ENCODE peak calls at places on chromosomes 6 and 20, in seven cellular contexts. H is suprapubic skin, G is ovary, E is GM12892, J is tibial nerve, W is body of pancreas, T is IMR-90. F is an unnamed sample.

GRCh38 chr6:167817729-167818128 is 9.0 kb upstream of the AFDN start:
- DNase-seq in J (no peak), H (no peak), W (no peak), T (no peak), E (no peak), G (no peak), F (no peak)

GRCh38 chr20:50380697-50381040 is 129.5 kb upstream of the PTPN1 start:
- DNase-seq in W (peak), E (no peak), G (peak), H (no peak), T (peak), J (no peak), F (no peak)

GRCh38 chr20:57222631-57222950 is 43.9 kb downstream of the BMP7 start:
- DNase-seq in T (no peak), E (no peak), W (no peak), G (no peak), J (no peak), H (no peak), F (no peak)

GRCh38 chr20:40502431-40502992 is 186.5 kb downstream of the MAFB start:
- DNase-seq in J (no peak), T (no peak), G (no peak), W (no peak), H (no peak), E (no peak), F (no peak)

GRCh38 chr20:58650181-58650775 is 805 bp upstream of the STX16 start:
- DNase-seq in H (peak), J (peak), E (peak), W (peak), G (peak), T (no peak), F (no peak)

GRCh38 chr6:126066068-126067048 is 80.0 kb downstream of the TRMT11 start:
- DNase-seq in T (no peak), H (no peak), W (no peak), E (no peak), G (no peak), J (no peak), F (no peak)

GRCh38 chr6:53896237-53896636 is 101.4 kb downstream of the LRRC1 start:
- DNase-seq in G (no peak), T (peak), W (no peak), J (no peak), E (no peak), H (no peak), F (no peak)

GRCh38 chr20:52577696-52578095 is 386.1 kb upstream of the ZFP64 start:
- DNase-seq in J (no peak), T (no peak), H (no peak), W (no peak), G (no peak), E (no peak), F (no peak)

GRCh38 chr6:24809728-24810127 is 11.0 kb upstream of the ARMH2 start:
- DNase-seq in T (no peak), J (no peak), G (no peak), E (no peak), H (no peak), W (no peak), F (no peak)

GRCh38 chr20:60200305-60200918 is 242.2 kb downstream of the CDH26 start:
- DNase-seq in W (no peak), G (no peak), J (no peak), H (no peak), E (no peak), T (no peak), F (no peak)

GRCh38 chr6:117761610-117762009 is 86.3 kb downstream of the NUS1 start:
- DNase-seq in W (no peak), H (no peak), J (no peak), E (no peak), G (no peak), T (no peak), F (no peak)

GRCh38 chr6:35228483-35228882 is 14.7 kb downstream of the SCUBE3 start:
- DNase-seq in E (no peak), J (no peak), H (no peak), G (no peak), T (no peak), W (no peak), F (no peak)

GRCh38 chr6:147507162-147508072 is 1.1 kb upstream of the SAMD5 start:
- DNase-seq in H (no peak), E (peak), J (no peak), W (no peak), G (no peak), T (no peak), F (no peak)

GRCh38 chr20:48544402-48545333 is 283.1 kb downstream of the PREX1 start:
- DNase-seq in G (no peak), H (no peak), T (no peak), E (no peak), J (no peak), W (no peak), F (no peak)

GRCh38 chr6:35218021-35218420 is 4.3 kb downstream of the SCUBE3 start:
- DNase-seq in E (no peak), H (no peak), T (peak), J (no peak), G (no peak), W (no peak), F (no peak)

GRCh38 chr6:42899871-42900270 is 16.0 kb upstream of the PTCRA start:
- DNase-seq in E (no peak), G (no peak), J (no peak), T (no peak), W (no peak), H (no peak), F (no peak)

GRCh38 chr20:11544029-11544678 is 373.5 kb upstream of the BTBD3 start:
- DNase-seq in G (peak), J (peak), T (peak), E (no peak), H (no peak), W (peak), F (no peak)

GRCh38 chr6:151544453-151544852 is 50.6 kb downstream of the CCDC170 start:
- DNase-seq in W (no peak), G (no peak), J (no peak), E (no peak), T (no peak), H (no peak), F (no peak)

GRCh38 chr6:319177-320131 is 27.2 kb downstream of the DUSP22 start:
- DNase-seq in W (no peak), H (no peak), G (no peak), E (no peak), J (no peak), T (no peak), F (no peak)

GRCh38 chr6:142902636-142903053 is 42.3 kb downstream of the HIVEP2 start:
- DNase-seq in E (no peak), W (peak), H (no peak), J (peak), G (peak), T (peak), F (no peak)

GRCh38 chr6:148952147-148953041 is 205.6 kb downstream of the UST start:
- DNase-seq in J (no peak), H (no peak), G (no peak), T (peak), W (no peak), E (no peak), F (no peak)

GRCh38 chr6:31332637-31333602 is 24.1 kb downstream of the HLA-B start:
- DNase-seq in T (no peak), W (no peak), G (no peak), E (no peak), H (no peak), J (no peak), F (no peak)

GRCh38 chr20:45484676-45485075 is 15.1 kb downstream of the WFDC2 start:
- DNase-seq in G (no peak), H (no peak), E (no peak), W (no peak), J (no peak), T (no peak), F (no peak)

GRCh38 chr6:157229733-157230132 is 93.6 kb downstream of the TMEM242 start:
- DNase-seq in J (no peak), H (peak), G (no peak), T (no peak), W (no peak), E (no peak), F (no peak)

GRCh38 chr6:10030942-10031537 is 383.8 kb downstream of the TFAP2A start:
- DNase-seq in T (no peak), E (no peak), G (no peak), J (no peak), H (no peak), W (no peak), F (no peak)

GRCh38 chr6:15893556-15894253 is 230.9 kb upstream of the DTNBP1 start:
- DNase-seq in E (no peak), G (no peak), J (no peak), T (peak), H (no peak), W (no peak), F (no peak)

GRCh38 chr6:431986-432385 is 40.4 kb downstream of the IRF4 start:
- DNase-seq in G (no peak), T (no peak), J (no peak), E (no peak), H (no peak), W (no peak), F (no peak)

GRCh38 chr6:161271343-161272019 is 2.4 kb downstream of the AGPAT4 start:
- DNase-seq in J (no peak), T (no peak), H (no peak), G (no peak), W (no peak), E (no peak), F (no peak)

GRCh38 chr6:163260111-163260895 is 154.2 kb upstream of the QKI start:
- DNase-seq in G (no peak), T (no peak), J (no peak), H (no peak), W (no peak), E (no peak), F (no peak)

GRCh38 chr20:48858075-48858790 is 30.4 kb upstream of the PREX1 start:
- DNase-seq in J (peak), W (no peak), E (no peak), T (no peak), H (no peak), G (no peak), F (no peak)

GRCh38 chr6:81785340-81785739 is 32.9 kb upstream of the TENT5A start:
- DNase-seq in T (no peak), G (no peak), J (no peak), H (no peak), E (no peak), W (no peak), F (no peak)

GRCh38 chr6:109059591-109060021 is 35.0 kb downstream of the SESN1 start:
- DNase-seq in T (peak), J (no peak), W (no peak), E (no peak), H (no peak), G (no peak), F (no peak)

GRCh38 chr6:47476794-47477496 is 644 bp upstream of the CD2AP start:
- DNase-seq in T (no peak), H (no peak), G (no peak), J (no peak), W (no peak), E (no peak), F (no peak)

GRCh38 chr20:22776369-22776768 is 192.0 kb upstream of the FOXA2 start:
- DNase-seq in W (no peak), T (no peak), H (no peak), J (no peak), E (no peak), G (no peak), F (no peak)

GRCh38 chr20:461254-462198 is 807 bp downstream of the TBC1D20 start:
- DNase-seq in E (no peak), H (peak), T (peak), W (peak), G (peak), J (peak), F (no peak)

GRCh38 chr6:81901589-81901988 is 149.1 kb upstream of the TENT5A start:
- DNase-seq in T (no peak), W (no peak), E (no peak), J (no peak), H (no peak), G (peak), F (no peak)

GRCh38 chr20:24955045-24955444 is 6.0 kb downstream of the CST7 start:
- DNase-seq in G (no peak), J (no peak), H (no peak), W (peak), T (no peak), E (peak), F (no peak)

DNA sequence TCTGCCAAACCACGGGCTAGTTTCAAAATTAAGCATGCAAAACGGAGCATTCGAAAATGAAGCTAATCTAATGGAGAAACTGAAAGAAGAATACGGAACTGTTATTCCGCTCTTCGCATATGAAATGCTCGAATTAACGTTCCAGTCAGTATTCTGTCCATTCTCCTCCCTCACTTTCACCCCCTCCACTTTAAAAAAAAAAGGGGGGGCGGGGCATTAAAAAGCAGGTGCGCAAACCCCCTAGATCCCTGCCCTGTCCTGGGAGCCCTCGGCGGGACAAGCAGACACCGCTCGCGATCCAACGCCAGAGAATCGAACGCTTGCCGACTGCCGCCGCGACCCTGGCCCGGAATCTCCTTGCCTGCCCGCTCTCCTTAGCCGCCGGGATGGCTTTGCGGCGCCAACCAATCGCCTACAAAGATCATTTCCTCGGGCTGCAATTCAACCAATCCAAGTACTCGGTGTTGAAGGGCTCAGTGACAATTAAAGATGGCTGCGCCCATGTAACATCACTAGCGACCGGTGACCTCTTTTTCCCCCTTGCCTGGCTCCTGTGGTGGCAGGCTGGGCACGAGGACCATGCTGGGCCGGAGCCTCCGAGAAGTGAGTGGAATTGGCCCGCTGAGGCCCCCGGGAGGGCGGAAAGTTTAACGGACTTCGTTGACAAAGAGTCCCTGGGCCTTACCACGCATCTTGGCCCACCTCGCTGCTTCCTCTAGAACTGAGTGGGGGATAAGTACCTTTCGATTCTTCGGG is at the start of the genes QRSL1 and RTN4IP1:
- DNase-seq in W (peak), J (peak), H (peak), G (peak), E (peak), T (peak), F (peak)
- TF ChIP-seq POLR2A in W (peak), J (no peak), H (no peak), G (peak), E (peak), T (peak), F (peak)

DNA sequence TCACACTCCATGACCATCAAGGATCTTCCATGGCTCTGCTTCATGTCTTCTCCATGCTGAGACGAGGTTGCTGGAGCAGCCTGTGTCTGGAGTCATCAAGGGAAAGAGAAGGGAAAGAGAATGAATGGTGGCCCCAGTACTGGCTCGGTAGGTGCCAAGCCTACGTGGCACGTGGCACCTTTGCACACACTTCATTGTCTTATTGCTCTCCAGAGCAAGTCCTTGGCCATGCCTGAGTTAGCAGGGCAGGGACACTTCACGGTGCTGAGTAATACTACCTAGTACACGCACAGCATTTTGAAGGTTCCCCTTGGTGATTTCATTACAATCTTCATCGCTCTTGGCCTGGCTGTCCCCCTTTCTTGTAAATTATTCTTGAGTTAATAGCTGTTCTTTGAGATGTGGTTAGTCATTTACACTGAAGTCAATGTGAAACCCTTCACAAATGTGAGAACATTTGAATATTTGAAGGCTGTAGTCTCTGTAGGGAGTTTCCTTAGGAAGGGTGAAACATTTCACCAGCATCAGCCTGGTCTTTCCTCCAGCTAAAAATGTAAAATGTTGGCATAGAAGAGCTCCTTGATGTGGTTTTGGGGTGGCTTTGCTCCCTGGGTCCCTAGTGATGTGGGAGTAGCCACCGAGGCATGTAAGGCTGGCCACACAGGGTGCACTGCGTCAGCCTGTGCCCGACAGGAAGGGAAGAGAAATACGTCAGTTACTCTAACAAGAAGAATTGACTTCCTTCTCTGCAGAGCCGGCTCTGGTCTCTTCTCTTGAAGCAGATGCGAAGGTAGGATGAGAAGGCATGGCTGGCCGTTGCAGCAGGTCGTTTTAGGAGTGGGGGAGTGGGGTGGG is at the start of gene SYTL3:
- DNase-seq in T (peak), H (no peak), J (no peak), G (no peak), W (no peak), E (no peak), F (peak)
- TF ChIP-seq POLR2A in T (peak), H (no peak), J (peak), G (no peak), W (no peak), E (peak), F (no peak)

GRCh38 chr20:36574278-36575065 is 1.1 kb downstream of the TGIF2 start:
- DNase-seq in T (peak), H (no peak), E (peak), G (peak), W (peak), J (no peak), F (no peak)
- TF ChIP-seq POLR2A in T (peak), H (no peak), E (peak), G (peak), W (peak), J (no peak), F (no peak)

DNA sequence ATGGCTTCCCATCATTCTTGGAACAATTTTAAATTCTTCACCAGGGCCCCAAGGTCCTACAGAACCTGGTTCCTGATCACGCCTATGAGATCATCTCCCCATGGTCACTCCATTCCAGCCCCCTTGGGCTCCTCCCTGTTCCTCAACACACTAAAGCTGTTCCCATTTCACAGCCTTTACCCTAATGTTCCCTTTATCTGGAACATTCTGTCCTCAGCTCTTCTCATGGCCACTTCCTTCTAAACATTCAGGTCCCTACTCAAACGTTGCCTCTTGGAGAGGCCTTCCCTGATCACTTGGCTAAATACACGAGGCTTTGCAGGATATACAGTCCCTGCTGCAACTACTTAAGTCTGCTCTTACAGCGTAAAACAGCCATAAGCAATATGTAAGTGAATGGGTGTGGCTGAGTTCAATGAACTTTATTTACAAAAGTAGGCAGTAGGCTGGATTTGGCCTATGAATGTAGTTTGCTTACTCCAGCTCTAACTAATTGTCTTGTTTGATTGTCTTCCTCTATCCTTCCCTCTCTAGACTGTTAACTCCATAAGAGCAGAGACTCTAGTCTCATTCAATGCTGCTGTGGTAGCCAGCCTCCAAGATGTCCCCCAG is 29.5 kb upstream of the TTPAL start:
- DNase-seq in W (no peak), J (no peak), T (no peak), E (no peak), G (no peak), H (no peak), F (no peak)
- TF ChIP-seq POLR2A in W (no peak), J (no peak), T (no peak), E (no peak), G (no peak), H (no peak), F (no peak)

GRCh38 chr20:32749914-32750637 is 6.8 kb upstream of the COMMD7 start:
- DNase-seq in E (no peak), T (no peak), J (no peak), G (no peak), W (no peak), H (no peak), F (no peak)
- TF ChIP-seq POLR2A in E (no peak), T (no peak), J (no peak), G (no peak), W (no peak), H (no peak), F (no peak)